ENCODE peak calls at places on chromosomes 5 and 9, in four cellular contexts. One of them, this sample, is unnamed.

GRCh38 chr5:3342271-3343100 is 253.1 kb upstream of the IRX1 start:
- DNase-seq in effector CD4-positive, alpha-beta T cell: no peak
- DNase-seq in amniotic stem cell: no peak
- DNase-seq in hypothalamus: no peak
- DNase-seq in this sample: no peak

GRCh38 chr9:127931092-127931881 is 710 bp upstream of the PIP5KL1 start:
- DNase-seq in effector CD4-positive, alpha-beta T cell: no peak
- DNase-seq in amniotic stem cell: peak; percentile 42
- DNase-seq in hypothalamus: no peak
- DNase-seq in this sample: no peak

GRCh38 chr5:146388418-146388817 is 49.8 kb downstream of the POU4F3 start:
- DNase-seq in effector CD4-positive, alpha-beta T cell: no peak
- DNase-seq in amniotic stem cell: no peak
- DNase-seq in hypothalamus: no peak
- DNase-seq in this sample: no peak

GRCh38 chr5:127650649-127651048 is 1.8 kb downstream of the CTXN3 start:
- DNase-seq in effector CD4-positive, alpha-beta T cell: no peak
- DNase-seq in amniotic stem cell: no peak
- DNase-seq in hypothalamus: no peak
- DNase-seq in this sample: no peak

GRCh38 chr9:8284835-8285234 is 485.3 kb upstream of the DMAC1 start:
- DNase-seq in effector CD4-positive, alpha-beta T cell: no peak
- DNase-seq in amniotic stem cell: no peak
- DNase-seq in hypothalamus: no peak
- DNase-seq in this sample: no peak

GRCh38 chr9:118577121-118577520 is 792.1 kb downstream of the BRINP1 start:
- DNase-seq in effector CD4-positive, alpha-beta T cell: no peak
- DNase-seq in amniotic stem cell: peak; percentile 24
- DNase-seq in hypothalamus: no peak
- DNase-seq in this sample: no peak

GRCh38 chr9:116504893-116505480 is 182.1 kb upstream of the TRIM32 start:
- DNase-seq in effector CD4-positive, alpha-beta T cell: no peak
- DNase-seq in amniotic stem cell: no peak
- DNase-seq in hypothalamus: no peak
- DNase-seq in this sample: no peak

GRCh38 chr5:65121880-65122436 is 353.2 kb downstream of the CWC27 start:
- DNase-seq in effector CD4-positive, alpha-beta T cell: no peak
- DNase-seq in amniotic stem cell: no peak
- DNase-seq in hypothalamus: no peak
- DNase-seq in this sample: no peak

GRCh38 chr5:15687401-15687800 is 187.4 kb downstream of the FBXL7 start:
- DNase-seq in effector CD4-positive, alpha-beta T cell: no peak
- DNase-seq in amniotic stem cell: no peak
- DNase-seq in hypothalamus: no peak
- DNase-seq in this sample: no peak

GRCh38 chr9:87540444-87541105 is 42.9 kb downstream of the DAPK1 start:
- DNase-seq in effector CD4-positive, alpha-beta T cell: no peak
- DNase-seq in amniotic stem cell: no peak
- DNase-seq in hypothalamus: no peak
- DNase-seq in this sample: no peak

GRCh38 chr5:33524476-33524875 is 83.7 kb downstream of the TARS1 start:
- DNase-seq in effector CD4-positive, alpha-beta T cell: no peak
- DNase-seq in amniotic stem cell: no peak
- DNase-seq in hypothalamus: no peak
- DNase-seq in this sample: no peak

GRCh38 chr5:137310051-137310730 is 188.9 kb downstream of the SPOCK1 start:
- DNase-seq in effector CD4-positive, alpha-beta T cell: no peak
- DNase-seq in amniotic stem cell: peak; percentile 89
- DNase-seq in hypothalamus: no peak
- DNase-seq in this sample: no peak

GRCh38 chr9:91403665-91404543 is 19.7 kb downstream of the NFIL3 start:
- DNase-seq in effector CD4-positive, alpha-beta T cell: no peak
- DNase-seq in amniotic stem cell: no peak
- DNase-seq in hypothalamus: no peak
- DNase-seq in this sample: no peak

GRCh38 chr9:107019216-107019615 is 156.2 kb downstream of the ZNF462 start:
- DNase-seq in effector CD4-positive, alpha-beta T cell: no peak
- DNase-seq in amniotic stem cell: peak; percentile 4
- DNase-seq in hypothalamus: no peak
- DNase-seq in this sample: no peak

GRCh38 chr9:93218671-93219420 is 34.9 kb downstream of the WNK2 start:
- DNase-seq in effector CD4-positive, alpha-beta T cell: no peak
- DNase-seq in amniotic stem cell: no peak
- DNase-seq in hypothalamus: no peak
- DNase-seq in this sample: no peak

GRCh38 chr5:132103380-132103951 is 29.9 kb downstream of the CSF2 start:
- DNase-seq in effector CD4-positive, alpha-beta T cell: peak; percentile 59
- DNase-seq in amniotic stem cell: peak; percentile 63
- DNase-seq in hypothalamus: no peak
- DNase-seq in this sample: peak; percentile 48

GRCh38 chr9:18890372-18890771 is 142.6 kb downstream of the SAXO1 start:
- DNase-seq in effector CD4-positive, alpha-beta T cell: no peak
- DNase-seq in amniotic stem cell: peak; percentile 10
- DNase-seq in hypothalamus: no peak
- DNase-seq in this sample: no peak

GRCh38 chr5:103674321-103674720 is 111.7 kb upstream of the NUDT12 start:
- DNase-seq in effector CD4-positive, alpha-beta T cell: no peak
- DNase-seq in amniotic stem cell: no peak
- DNase-seq in hypothalamus: no peak
- DNase-seq in this sample: no peak

GRCh38 chr9:32345243-32345642 is 39.2 kb upstream of the ACO1 start:
- DNase-seq in effector CD4-positive, alpha-beta T cell: no peak
- DNase-seq in amniotic stem cell: no peak
- DNase-seq in hypothalamus: no peak
- DNase-seq in this sample: no peak

GRCh38 chr5:56993241-56993640 is 41.3 kb upstream of the MIER3 start:
- DNase-seq in effector CD4-positive, alpha-beta T cell: no peak
- DNase-seq in amniotic stem cell: no peak
- DNase-seq in hypothalamus: no peak
- DNase-seq in this sample: no peak

GRCh38 chr5:1347571-1347970 is 2.7 kb upstream of the CLPTM1L start:
- DNase-seq in effector CD4-positive, alpha-beta T cell: no peak
- DNase-seq in amniotic stem cell: no peak
- DNase-seq in hypothalamus: no peak
- DNase-seq in this sample: no peak